ENCODE peak calls at places on chromosomes 11 and 22, in four cellular contexts. One of them, this sample, is unnamed.

GRCh38 chr11:5275369-5276110 is 5.8 kb upstream of the HBE1 start:
- DNase-seq in Ammon's horn: no peak
- DNase-seq in astrocyte of the spinal cord: no peak
- DNase-seq in activated CD4-positive, alpha-beta T cell treated with anti-CD3 and anti-CD28 coated beads, Interleukin-2, amount 50 U/mL, for 48 hours: no peak
- DNase-seq in this sample: peak

GRCh38 chr11:46472662-46472994 is 81.1 kb upstream of the CHRM4 start:
- DNase-seq in activated CD4-positive, alpha-beta T cell treated with anti-CD3 and anti-CD28 coated beads, Interleukin-2, amount 50 U/mL, for 48 hours: no peak
- DNase-seq in Ammon's horn: no peak
- DNase-seq in astrocyte of the spinal cord: no peak
- DNase-seq in this sample: no peak

GRCh38 chr11:117228091-117228490 is 3.8 kb downstream of the PCSK7 start:
- DNase-seq in Ammon's horn: no peak
- DNase-seq in astrocyte of the spinal cord: no peak
- DNase-seq in activated CD4-positive, alpha-beta T cell treated with anti-CD3 and anti-CD28 coated beads, Interleukin-2, amount 50 U/mL, for 48 hours: no peak
- DNase-seq in this sample: no peak

GRCh38 chr11:23797624-23798419 is 699.0 kb upstream of the LUZP2 start:
- DNase-seq in astrocyte of the spinal cord: no peak
- DNase-seq in activated CD4-positive, alpha-beta T cell treated with anti-CD3 and anti-CD28 coated beads, Interleukin-2, amount 50 U/mL, for 48 hours: no peak
- DNase-seq in Ammon's horn: no peak
- DNase-seq in this sample: no peak

GRCh38 chr11:15707971-15708370 is 593.2 kb downstream of the INSC start:
- DNase-seq in astrocyte of the spinal cord: peak
- DNase-seq in Ammon's horn: peak
- DNase-seq in activated CD4-positive, alpha-beta T cell treated with anti-CD3 and anti-CD28 coated beads, Interleukin-2, amount 50 U/mL, for 48 hours: no peak
- DNase-seq in this sample: no peak

GRCh38 chr11:77178150-77178549 is 50.1 kb downstream of the MYO7A start:
- DNase-seq in astrocyte of the spinal cord: no peak
- DNase-seq in activated CD4-positive, alpha-beta T cell treated with anti-CD3 and anti-CD28 coated beads, Interleukin-2, amount 50 U/mL, for 48 hours: no peak
- DNase-seq in Ammon's horn: no peak
- DNase-seq in this sample: no peak

GRCh38 chr11:45596571-45596970 is 68.9 kb downstream of the CHST1 start:
- DNase-seq in activated CD4-positive, alpha-beta T cell treated with anti-CD3 and anti-CD28 coated beads, Interleukin-2, amount 50 U/mL, for 48 hours: no peak
- DNase-seq in Ammon's horn: no peak
- DNase-seq in astrocyte of the spinal cord: no peak
- DNase-seq in this sample: no peak

GRCh38 chr22:27317961-27318360 is 483.6 kb downstream of the MN1 start:
- DNase-seq in Ammon's horn: no peak
- DNase-seq in activated CD4-positive, alpha-beta T cell treated with anti-CD3 and anti-CD28 coated beads, Interleukin-2, amount 50 U/mL, for 48 hours: no peak
- DNase-seq in astrocyte of the spinal cord: no peak
- DNase-seq in this sample: no peak

GRCh38 chr11:135073870-135074269 is 661.8 kb upstream of the B3GAT1 start:
- DNase-seq in astrocyte of the spinal cord: no peak
- DNase-seq in Ammon's horn: no peak
- DNase-seq in activated CD4-positive, alpha-beta T cell treated with anti-CD3 and anti-CD28 coated beads, Interleukin-2, amount 50 U/mL, for 48 hours: no peak
- DNase-seq in this sample: no peak

GRCh38 chr11:103987631-103988594 is 48.5 kb upstream of the DDI1 start:
- DNase-seq in astrocyte of the spinal cord: peak
- DNase-seq in Ammon's horn: no peak
- DNase-seq in activated CD4-positive, alpha-beta T cell treated with anti-CD3 and anti-CD28 coated beads, Interleukin-2, amount 50 U/mL, for 48 hours: no peak
- DNase-seq in this sample: no peak

GRCh38 chr11:45737056-45737455 is 67.9 kb upstream of the SLC35C1 start:
- DNase-seq in astrocyte of the spinal cord: no peak
- DNase-seq in Ammon's horn: no peak
- DNase-seq in activated CD4-positive, alpha-beta T cell treated with anti-CD3 and anti-CD28 coated beads, Interleukin-2, amount 50 U/mL, for 48 hours: no peak
- DNase-seq in this sample: no peak

GRCh38 chr22:35648066-35649025 is at the start of gene APOL6:
- DNase-seq in astrocyte of the spinal cord: peak
- DNase-seq in Ammon's horn: peak
- DNase-seq in activated CD4-positive, alpha-beta T cell treated with anti-CD3 and anti-CD28 coated beads, Interleukin-2, amount 50 U/mL, for 48 hours: peak
- DNase-seq in this sample: peak

GRCh38 chr11:129699711-129700304 is 115.8 kb upstream of the TMEM45B start:
- DNase-seq in activated CD4-positive, alpha-beta T cell treated with anti-CD3 and anti-CD28 coated beads, Interleukin-2, amount 50 U/mL, for 48 hours: no peak
- DNase-seq in Ammon's horn: no peak
- DNase-seq in astrocyte of the spinal cord: no peak
- DNase-seq in this sample: no peak

GRCh38 chr11:15687342-15687741 is 572.6 kb downstream of the INSC start:
- DNase-seq in astrocyte of the spinal cord: peak
- DNase-seq in activated CD4-positive, alpha-beta T cell treated with anti-CD3 and anti-CD28 coated beads, Interleukin-2, amount 50 U/mL, for 48 hours: no peak
- DNase-seq in Ammon's horn: no peak
- DNase-seq in this sample: no peak

GRCh38 chr22:30277547-30278344 is 11.1 kb upstream of the OSM start:
- DNase-seq in Ammon's horn: no peak
- DNase-seq in astrocyte of the spinal cord: peak
- DNase-seq in activated CD4-positive, alpha-beta T cell treated with anti-CD3 and anti-CD28 coated beads, Interleukin-2, amount 50 U/mL, for 48 hours: no peak
- DNase-seq in this sample: no peak

GRCh38 chr11:1770528-1770927 is 6.8 kb upstream of the CTSD start:
- DNase-seq in Ammon's horn: no peak
- DNase-seq in astrocyte of the spinal cord: no peak
- DNase-seq in activated CD4-positive, alpha-beta T cell treated with anti-CD3 and anti-CD28 coated beads, Interleukin-2, amount 50 U/mL, for 48 hours: no peak
- DNase-seq in this sample: no peak

GRCh38 chr22:23759566-23759965 is 3.2 kb upstream of the C22orf15 start:
- DNase-seq in Ammon's horn: no peak
- DNase-seq in astrocyte of the spinal cord: no peak
- DNase-seq in activated CD4-positive, alpha-beta T cell treated with anti-CD3 and anti-CD28 coated beads, Interleukin-2, amount 50 U/mL, for 48 hours: no peak
- DNase-seq in this sample: no peak

GRCh38 chr11:942853-943252 is 17.2 kb downstream of the AP2A2 start:
- DNase-seq in activated CD4-positive, alpha-beta T cell treated with anti-CD3 and anti-CD28 coated beads, Interleukin-2, amount 50 U/mL, for 48 hours: no peak
- DNase-seq in Ammon's horn: no peak
- DNase-seq in astrocyte of the spinal cord: peak
- DNase-seq in this sample: peak

GRCh38 chr11:130070109-130070828 is 575 bp downstream of the APLP2 start:
- DNase-seq in activated CD4-positive, alpha-beta T cell treated with anti-CD3 and anti-CD28 coated beads, Interleukin-2, amount 50 U/mL, for 48 hours: peak
- DNase-seq in Ammon's horn: peak
- DNase-seq in astrocyte of the spinal cord: peak
- DNase-seq in this sample: peak

GRCh38 chr22:31062566-31063230 is 18.4 kb upstream of the SMTN start:
- DNase-seq in astrocyte of the spinal cord: no peak
- DNase-seq in activated CD4-positive, alpha-beta T cell treated with anti-CD3 and anti-CD28 coated beads, Interleukin-2, amount 50 U/mL, for 48 hours: no peak
- DNase-seq in Ammon's horn: no peak
- DNase-seq in this sample: no peak

GRCh38 chr11:69745201-69745600 is 29.9 kb downstream of the FGF4 start:
- DNase-seq in Ammon's horn: no peak
- DNase-seq in astrocyte of the spinal cord: no peak
- DNase-seq in activated CD4-positive, alpha-beta T cell treated with anti-CD3 and anti-CD28 coated beads, Interleukin-2, amount 50 U/mL, for 48 hours: no peak
- DNase-seq in this sample: no peak